ENCODE peak calls at places on chromosome 2, in four cellular contexts. J, R, F and B are unnamed samples.
A peak's percentile ranks its signal among the peaks of the same experiment; 100 is the strongest.

GRCh38 chr2:149767516-149767974 is 180.0 kb upstream of the MMADHC start:
- DNase-seq in R (peak; percentile 44), F (peak; percentile 78), J (no peak), B (no peak)

GRCh38 chr2:143720093-143720664 is 591.0 kb downstream of the ARHGAP15 start:
- DNase-seq in F (no peak), R (no peak), J (no peak), B (no peak)

GRCh38 chr2:134457765-134458202 is 203.9 kb downstream of the MGAT5 start:
- DNase-seq in R (no peak), F (no peak), J (no peak), B (no peak)

GRCh38 chr2:212548459-212548815 is 9.8 kb upstream of the ERBB4 start:
- DNase-seq in J (no peak), F (peak; percentile 67), R (peak; percentile 38), B (peak; percentile 33)

GRCh38 chr2:225842939-225843338 is 443.4 kb downstream of the NYAP2 start:
- DNase-seq in J (no peak), F (peak; percentile 54), R (peak; percentile 41), B (no peak)

GRCh38 chr2:183105402-183106134 is 18.7 kb upstream of the NUP35 start:
- DNase-seq in R (no peak), F (peak; percentile 42), J (no peak), B (no peak)

GRCh38 chr2:148130571-148130970 is 109.7 kb downstream of the MBD5 start:
- DNase-seq in F (peak; percentile 61), J (no peak), R (peak; percentile 10), B (no peak)

GRCh38 chr2:12897181-12897580 is 180.4 kb downstream of the TRIB2 start:
- DNase-seq in R (no peak), F (no peak), J (peak; percentile 26), B (no peak)

GRCh38 chr2:152432206-152432653 is 97.3 kb downstream of the FMNL2 start:
- DNase-seq in F (peak; percentile 90), J (no peak), R (peak; percentile 51), B (peak; percentile 87)

GRCh38 chr2:27628767-27629709 is at the start of the genes CCDC121 and GPN1:
- DNase-seq in R (peak; percentile 93), J (peak; percentile 95), F (peak; percentile 98), B (peak; percentile 91)

GRCh38 chr2:184765048-184765881 is 166.9 kb downstream of the ZNF804A start:
- DNase-seq in J (no peak), R (no peak), F (no peak), B (no peak)

GRCh38 chr2:120818441-120818920 is 82.8 kb downstream of the GLI2 start:
- DNase-seq in R (peak; percentile 96), F (peak; percentile 97), J (no peak), B (peak; percentile 2)

GRCh38 chr2:97950329-97951154 is 45.2 kb downstream of the TMEM131 start:
- DNase-seq in J (no peak), R (peak; percentile 76), F (peak; percentile 84), B (peak; percentile 68)

GRCh38 chr2:234802071-234802844 is 149.6 kb upstream of the SH3BP4 start:
- DNase-seq in F (no peak), J (no peak), R (no peak), B (no peak)